ENCODE peak calls at places on chromosomes 4 and X, in seven cellular contexts. S, K, Z, G, D, R and E are unnamed samples.

GRCh38 chrX:69387559-69388487 is 116.3 kb upstream of the NALF2 start:
- DNase-seq in S (peak), K (peak), Z (peak), G (peak), D (peak), R (peak), E (peak)

GRCh38 chr4:6201580-6202091 is 1.3 kb upstream of the JAKMIP1 start:
- DNase-seq in S (no peak), K (no peak), Z (no peak), G (peak), D (no peak), R (no peak), E (no peak)

GRCh38 chr4:167989815-167990214 is 102.5 kb upstream of the ANXA10 start:
- DNase-seq in S (peak), K (no peak), Z (no peak), G (no peak), D (peak), R (no peak), E (no peak)

GRCh38 chr4:144355809-144356757 is 215.6 kb upstream of the GYPA start:
- DNase-seq in S (peak), K (peak), Z (peak), G (peak), D (peak), R (peak), E (peak)

GRCh38 chrX:10856797-10857196 is 236.4 kb upstream of the MID1 start:
- DNase-seq in S (no peak), K (no peak), Z (no peak), G (no peak), D (no peak), R (no peak), E (no peak)

GRCh38 chrX:136250191-136251041 is 784 bp downstream of the MAP7D3 start:
- DNase-seq in S (no peak), K (peak), Z (peak), G (peak), D (no peak), R (no peak), E (peak)

GRCh38 chr4:83387922-83388676 is 53.5 kb upstream of the HPSE start:
- DNase-seq in S (no peak), K (peak), Z (peak), G (peak), D (peak), R (no peak), E (no peak)

GRCh38 chr4:173529505-173530325 is at the start of gene HAND2:
- DNase-seq in S (no peak), K (peak), Z (peak), G (no peak), D (peak), R (no peak), E (peak)

GRCh38 chr4:172989984-172990711 is 178.5 kb upstream of the GALNT7 start:
- DNase-seq in S (no peak), K (no peak), Z (no peak), G (no peak), D (no peak), R (no peak), E (no peak)

GRCh38 chr4:25401066-25401465 is 24.0 kb downstream of the ANAPC4 start:
- DNase-seq in S (no peak), K (no peak), Z (no peak), G (no peak), D (no peak), R (peak), E (no peak)

GRCh38 chr4:120156115-120156718 is 89.6 kb upstream of the MAD2L1 start:
- DNase-seq in S (peak), K (peak), Z (peak), G (peak), D (peak), R (peak), E (peak)

GRCh38 chr4:15550491-15550890 is 80.8 kb downstream of the CC2D2A start:
- DNase-seq in S (no peak), K (no peak), Z (no peak), G (no peak), D (no peak), R (no peak), E (no peak)

GRCh38 chrX:134315893-134316292 is 78.9 kb downstream of the CCDC160 start:
- DNase-seq in S (no peak), K (no peak), Z (no peak), G (no peak), D (peak), R (no peak), E (no peak)

GRCh38 chr4:111943796-111944203 is 201.5 kb upstream of the FAM241A start:
- DNase-seq in S (peak), K (peak), Z (peak), G (peak), D (peak), R (peak), E (peak)

GRCh38 chr4:90474484-90474883 is 347.3 kb downstream of the CCSER1 start:
- DNase-seq in S (no peak), K (no peak), Z (no peak), G (no peak), D (no peak), R (no peak), E (no peak)

DNA sequence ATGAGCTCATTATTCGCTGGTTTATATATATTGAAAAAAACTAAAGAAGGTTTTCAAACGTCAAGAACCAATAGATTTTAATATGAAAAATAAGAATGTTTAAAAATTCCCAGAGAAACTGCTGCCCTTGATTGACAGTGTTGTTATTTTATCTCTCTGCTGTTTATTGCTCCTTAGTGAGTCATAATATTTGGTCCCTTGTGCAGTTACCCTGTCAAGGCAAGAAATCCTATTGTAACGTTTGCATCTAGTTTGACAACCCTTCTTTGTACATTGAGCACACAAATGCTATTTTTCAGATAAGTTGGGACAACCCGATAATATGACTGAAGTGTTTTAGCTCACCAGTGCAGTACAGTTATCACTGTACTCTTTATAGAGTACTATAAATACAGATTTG is 349.4 kb downstream of the CCSER1 start:
- DNase-seq in S (no peak), K (no peak), Z (no peak), G (no peak), D (no peak), R (no peak), E (no peak)
- TF ChIP-seq CTCF in S (no peak), K (no peak), Z (no peak), G (no peak), D (no peak), R (no peak), E (no peak)

DNA sequence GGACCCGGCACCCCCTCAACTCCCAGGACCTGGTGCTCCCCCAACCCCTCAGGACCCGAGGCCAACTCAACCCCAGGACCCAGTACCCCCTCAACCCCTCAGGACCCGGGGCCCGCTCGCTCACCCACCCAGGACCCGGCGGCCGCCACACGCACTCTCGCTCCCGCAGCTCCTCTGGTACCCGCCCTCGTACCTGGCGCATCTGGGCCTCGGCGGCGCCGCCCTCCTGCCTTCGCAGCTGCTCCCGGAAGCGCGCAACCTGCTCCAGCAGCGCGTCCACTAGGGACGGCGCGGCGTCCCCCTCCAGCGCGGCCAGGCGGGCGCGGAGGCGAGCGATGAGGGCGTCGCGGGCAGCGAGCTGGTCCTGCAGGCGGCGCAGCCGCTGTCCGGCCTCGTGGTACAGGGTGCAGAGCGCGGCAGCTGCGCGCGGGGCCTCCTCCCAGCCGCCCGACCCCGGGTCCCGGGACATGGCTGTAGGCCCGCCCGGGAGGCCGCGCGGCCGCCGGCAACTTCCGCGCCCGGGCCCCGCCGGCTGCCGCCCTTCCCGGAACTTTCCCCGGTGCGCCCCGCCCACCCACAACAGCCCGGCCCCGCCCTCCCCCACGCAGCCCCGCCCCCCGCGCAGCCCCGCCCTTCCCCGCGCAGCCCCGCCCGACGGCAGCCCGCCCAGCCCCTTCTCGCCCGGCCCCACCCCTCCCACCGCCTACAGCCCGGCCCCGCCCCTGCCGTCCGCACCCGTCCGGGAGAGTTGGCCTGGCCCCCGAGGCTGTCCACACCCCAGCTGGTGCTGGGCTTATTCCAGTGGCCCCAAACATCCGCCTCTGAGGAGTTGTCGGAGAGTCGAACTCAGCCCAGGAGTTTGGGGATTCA is at the start of gene TNIP2:
- DNase-seq in S (no peak), K (peak), Z (peak), G (peak), D (peak), R (peak), E (peak)
- TF ChIP-seq CTCF in S (no peak), K (no peak), Z (peak), G (no peak), D (peak), R (no peak), E (no peak)

DNA sequence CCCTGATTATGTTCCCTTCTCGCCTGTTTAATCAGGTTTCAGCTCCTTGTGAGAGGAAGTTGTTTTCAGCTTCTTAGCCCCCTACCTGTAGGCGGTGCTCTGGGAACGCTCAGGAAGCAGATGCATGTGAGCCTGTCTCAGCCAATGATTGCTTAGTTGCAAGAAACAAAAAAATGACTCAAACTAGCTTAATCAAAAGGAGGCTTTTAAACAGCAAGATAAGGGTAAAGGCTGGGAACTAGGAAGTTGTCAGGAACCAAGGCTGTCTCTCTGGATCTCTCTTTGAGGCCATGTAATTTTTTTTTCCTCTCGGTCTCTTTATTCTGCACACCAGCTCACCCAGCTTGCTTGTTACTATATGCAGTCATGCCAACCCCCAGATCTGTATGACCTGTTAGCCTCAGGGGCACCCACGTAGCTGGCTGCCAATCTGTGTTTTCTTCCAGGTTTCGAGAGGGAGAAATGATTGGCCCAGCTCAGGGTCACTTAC is 109.1 kb downstream of the PTTG2 start:
- DNase-seq in S (no peak), K (peak), Z (peak), G (peak), D (peak), R (peak), E (peak)
- TF ChIP-seq CTCF in S (peak), K (peak), Z (peak), G (peak), D (peak), R (peak), E (peak)

GRCh38 chr4:3771167-3771809 is 5.1 kb downstream of the ADRA2C start:
- DNase-seq in S (no peak), K (no peak), Z (no peak), G (no peak), D (no peak), R (no peak), E (no peak)
- TF ChIP-seq CTCF in S (no peak), K (no peak), Z (no peak), G (no peak), D (no peak), R (no peak), E (no peak)